ENCODE peak calls at places on chromosomes 12 and 14, in eight cellular contexts. S, Y, P, T, J, M, N and I are unnamed samples. For H3K4me1 and H3K36me3, the result is how much of the 10 kb centered on the place peaks cover.

GRCh38 chr12:54984602-54985376 is at the start of gene TESPA1:
- DNase-seq in Y (peak), P (no peak), S (peak), J (peak), M (no peak), N (peak), T (no peak), I (peak)

GRCh38 chr12:91139981-91140659 is 28.8 kb upstream of the LUM start:
- DNase-seq in N (no peak), Y (no peak), S (no peak), J (no peak), T (peak), M (peak), P (no peak), I (no peak)

GRCh38 chr14:36111822-36112583 is 64.5 kb downstream of the PTCSC3 start:
- DNase-seq in S (no peak), T (no peak), P (no peak), M (no peak), Y (no peak), N (no peak), J (no peak), I (no peak)

GRCh38 chr12:93061414-93062099 is 132.5 kb upstream of the EEA1 start:
- DNase-seq in Y (no peak), M (no peak), N (no peak), P (peak), T (no peak), J (no peak), S (no peak), I (no peak)

GRCh38 chr12:119802472-119802871 is 74.6 kb downstream of the CIT start:
- DNase-seq in N (no peak), S (no peak), T (peak), M (no peak), Y (no peak), J (no peak), P (no peak), I (no peak)

GRCh38 chr14:50745401-50746058 is 77.4 kb upstream of the SAV1 start:
- DNase-seq in Y (no peak), N (no peak), T (no peak), J (no peak), P (no peak), M (no peak), S (no peak), I (no peak)

GRCh38 chr12:42641231-42641630 is 51.7 kb upstream of the PRICKLE1 start:
- DNase-seq in S (no peak), T (no peak), N (no peak), Y (no peak), P (no peak), J (no peak), M (no peak), I (no peak)

GRCh38 chr14:78356406-78356805 is 186.2 kb downstream of the NRXN3 start:
- DNase-seq in M (no peak), J (no peak), P (no peak), Y (no peak), S (no peak), N (no peak), T (no peak), I (no peak)

GRCh38 chr12:65728913-65729793 is 95.1 kb upstream of the HMGA2 start:
- DNase-seq in Y (no peak), N (no peak), M (peak), J (no peak), S (peak), T (peak), P (peak), I (no peak)

GRCh38 chr12:88391556-88391955 is 188.7 kb downstream of the KITLG start:
- DNase-seq in T (peak), J (no peak), M (no peak), Y (no peak), P (no peak), N (no peak), S (no peak), I (no peak)

GRCh38 chr12:94139816-94140215 is 8.6 kb upstream of the PLXNC1 start:
- DNase-seq in J (no peak), N (no peak), P (peak), M (no peak), Y (no peak), T (no peak), S (no peak), I (no peak)

GRCh38 chr12:131309700-131310099 is 356.0 kb downstream of the ADGRD1 start:
- DNase-seq in Y (no peak), S (no peak), T (no peak), M (no peak), P (no peak), J (no peak), N (no peak), I (no peak)

GRCh38 chr12:103140217-103140616 is 182.7 kb downstream of the ASCL1 start:
- DNase-seq in Y (no peak), N (no peak), T (no peak), M (no peak), S (no peak), P (no peak), J (no peak), I (no peak)

GRCh38 chr14:105116451-105117256 is 51.4 kb upstream of the GPR132 start:
- DNase-seq in N (no peak), Y (no peak), T (no peak), S (no peak), P (no peak), J (no peak), M (no peak), I (no peak)

GRCh38 chr12:19398376-19399363 is 40.6 kb upstream of the AEBP2 start:
- DNase-seq in T (no peak), S (no peak), Y (no peak), N (no peak), P (no peak), J (no peak), M (no peak), I (no peak)

GRCh38 chr12:104994301-104994700 is 8.2 kb downstream of the NOPCHAP1 start:
- DNase-seq in T (no peak), N (no peak), P (no peak), M (no peak), Y (no peak), J (no peak), S (no peak), I (no peak)

GRCh38 chr12:123237646-123238329 is 4.6 kb downstream of the MTRFR start:
- DNase-seq in J (peak), S (peak), P (no peak), M (peak), Y (peak), N (no peak), T (peak), I (no peak)

GRCh38 chr12:51342416-51342815 is 4.1 kb downstream of the CELA1 start:
- DNase-seq in T (no peak), N (no peak), P (peak), Y (no peak), S (no peak), M (no peak), J (no peak), I (no peak)

GRCh38 chr12:51339750-51340149 is 6.7 kb downstream of the CELA1 start:
- DNase-seq in S (no peak), M (no peak), P (no peak), T (no peak), N (no peak), J (no peak), Y (no peak), I (no peak)

GRCh38 chr12:51345681-51346080 is 798 bp downstream of the CELA1 start:
- DNase-seq in S (no peak), J (no peak), Y (no peak), P (no peak), M (peak), T (no peak), N (no peak), I (no peak)

GRCh38 chr12:51343201-51343600 is 3.3 kb downstream of the CELA1 start:
- DNase-seq in Y (no peak), M (no peak), P (no peak), S (no peak), J (no peak), T (no peak), N (no peak), I (no peak)

GRCh38 chr12:51341259-51342007 is 5.0 kb downstream of the CELA1 start:
- DNase-seq in T (peak), Y (peak), M (peak), S (peak), J (peak), P (no peak), N (peak), I (no peak)
- H3K4me3 ChIP-seq in T (peak), Y (no peak), M (no peak), S (no peak), J (no peak), P (no peak), N (no peak), I (no peak)

DNA sequence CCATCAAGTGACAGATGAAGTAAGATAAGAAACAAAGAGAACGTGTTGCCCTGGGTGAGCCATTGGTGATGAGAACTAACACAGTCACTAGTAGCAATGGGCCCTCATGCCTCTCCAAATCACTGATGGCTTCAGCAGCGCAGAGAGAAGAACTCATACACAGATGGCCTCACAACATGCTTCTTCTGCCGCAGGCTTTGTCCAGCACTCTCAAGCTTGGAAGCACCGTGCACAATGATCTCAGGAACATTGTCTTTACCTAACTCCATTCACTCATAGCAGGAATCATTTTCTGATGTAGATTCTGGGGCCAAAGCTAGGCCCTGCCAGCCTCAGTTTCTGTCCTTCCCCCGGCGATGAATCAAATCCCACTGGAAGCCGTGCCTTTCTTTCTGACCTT is 252.8 kb downstream of the DPF3 start:
- DNase-seq in M (no peak), J (no peak), T (no peak), S (no peak), N (no peak), Y (no peak), P (no peak), I (no peak)
- H3K4me1 ChIP-seq in M (under half), J (under half), T (under half), S (under half), N (under half), Y (under half), P (under half), I (under half)

GRCh38 chr14:71062581-71063303 is 155.5 kb downstream of the PCNX1 start:
- DNase-seq in M (no peak), Y (no peak), J (no peak), P (no peak), N (no peak), T (peak), S (no peak), I (no peak)
- H3K36me3 ChIP-seq in M (under half), Y (half or more), J (under half), P (under half), N (under half), T (under half), S (under half), I (under half)

DNA sequence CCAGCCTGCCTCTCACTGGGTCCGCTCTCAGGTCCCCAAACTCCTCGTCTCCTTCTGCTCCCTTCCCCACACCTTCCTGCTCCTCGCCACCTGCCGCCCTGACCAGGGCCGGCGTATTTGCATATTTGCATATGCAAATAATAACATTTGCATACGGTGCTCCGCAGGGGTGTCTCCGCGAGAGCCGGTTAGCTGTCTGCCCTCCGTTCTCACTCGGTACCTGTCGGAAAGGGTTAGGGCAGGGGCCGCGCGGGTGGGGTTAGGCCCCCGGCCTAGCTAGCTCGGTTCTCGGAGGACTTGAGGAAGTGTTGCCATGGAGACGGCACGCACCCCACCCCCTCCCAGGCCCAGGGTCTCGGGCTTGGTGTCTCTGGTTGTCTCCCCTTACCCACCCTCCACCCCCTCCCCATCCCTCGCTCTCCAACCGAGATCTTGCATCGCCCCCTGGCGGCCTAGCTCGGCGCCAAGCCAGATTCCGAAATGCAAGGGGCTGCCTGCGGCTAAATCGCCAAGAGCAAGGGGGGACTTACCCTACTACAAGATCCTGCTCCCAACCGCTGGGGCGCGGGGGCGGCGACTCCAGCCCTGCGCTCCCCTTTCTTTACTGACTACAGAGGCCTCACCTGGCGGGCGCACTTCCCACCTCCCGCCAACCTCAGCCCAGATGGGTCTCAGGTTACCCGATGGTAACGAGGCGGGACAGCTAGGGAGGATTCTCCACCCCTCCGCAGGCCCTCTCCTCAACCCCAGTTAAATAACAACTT is 8.1 kb downstream of the STAC3 start:
- DNase-seq in T (peak), M (peak), J (peak), P (peak), S (peak), Y (peak), N (peak), I (no peak)
- H3K4me3 ChIP-seq in T (peak), M (peak), J (peak), P (peak), S (no peak), Y (peak), N (peak), I (peak)